ENCODE peak calls at places on chromosomes 13 and 19, in five cellular contexts. Z is trophoblast cell, R is H1, O is mesenchymal stem cell, F is H9. U is an unnamed sample.

GRCh38 chr19:14339741-14340140 is 41.5 kb upstream of the ADGRE5 start:
- DNase-seq in Z (no peak), R (no peak), O (no peak), F (no peak), U (no peak)

GRCh38 chr19:32168111-32168510 is 177.3 kb upstream of the ZNF507 start:
- DNase-seq in Z (no peak), R (no peak), O (no peak), F (no peak), U (no peak)

GRCh38 chr19:13208964-13209796 is 59.0 kb downstream of the IER2 start:
- DNase-seq in Z (no peak), R (no peak), O (no peak), F (peak), U (no peak)

GRCh38 chr19:33430674-33431277 is 57.3 kb downstream of the CEBPG start:
- DNase-seq in Z (peak), R (peak), O (peak), F (peak), U (peak)

GRCh38 chr19:13937479-13938360 is 497 bp downstream of the PODNL1 start:
- DNase-seq in Z (no peak), R (no peak), O (no peak), F (peak), U (no peak)

GRCh38 chr19:33247441-33247819 is 21.8 kb upstream of the SLC7A10 start:
- DNase-seq in Z (no peak), R (no peak), O (no peak), F (no peak), U (no peak)

GRCh38 chr19:36564391-36564790 is 8.7 kb downstream of the ZNF529 start:
- DNase-seq in Z (no peak), R (no peak), O (no peak), F (no peak), U (no peak)

GRCh38 chr13:32098275-32098674 is 66.7 kb downstream of the FRY start:
- DNase-seq in Z (no peak), R (no peak), O (peak), F (no peak), U (no peak)

GRCh38 chr13:46211116-46211515 is 612 bp upstream of the LRRC63 start:
- DNase-seq in Z (no peak), R (no peak), O (peak), F (no peak), U (no peak)

GRCh38 chr19:21569497-21569870 is 64.1 kb downstream of the ZNF429 start:
- DNase-seq in Z (peak), R (no peak), O (no peak), F (no peak), U (no peak)

GRCh38 chr13:75761373-75761772 is 125.2 kb downstream of the LMO7 start:
- DNase-seq in Z (no peak), R (no peak), O (no peak), F (no peak), U (no peak)

GRCh38 chr13:95115525-95115924 is 185.7 kb downstream of the ABCC4 start:
- DNase-seq in Z (no peak), R (no peak), O (no peak), F (no peak), U (no peak)

GRCh38 chr13:93004919-93005318 is 221.7 kb upstream of the GPC6 start:
- DNase-seq in Z (no peak), R (peak), O (no peak), F (peak), U (no peak)

GRCh38 chr13:100484708-100485107 is 103.9 kb downstream of the GGACT start:
- DNase-seq in Z (no peak), R (no peak), O (no peak), F (no peak), U (no peak)

GRCh38 chr19:29666634-29667389 is 1.6 kb downstream of the PLEKHF1 start:
- DNase-seq in Z (no peak), R (no peak), O (peak), F (peak), U (peak)

GRCh38 chr19:2733930-2734588 is 5.8 kb downstream of the SLC39A3 start:
- DNase-seq in Z (no peak), R (no peak), O (no peak), F (no peak), U (no peak)

GRCh38 chr19:38209671-38210457 is 14.2 kb downstream of the DPF1 start:
- DNase-seq in Z (no peak), R (no peak), O (peak), F (peak), U (peak)
- H3K23ac ChIP-seq in Z (no peak), R (no peak), O (no peak), F (no peak), U (peak)

DNA sequence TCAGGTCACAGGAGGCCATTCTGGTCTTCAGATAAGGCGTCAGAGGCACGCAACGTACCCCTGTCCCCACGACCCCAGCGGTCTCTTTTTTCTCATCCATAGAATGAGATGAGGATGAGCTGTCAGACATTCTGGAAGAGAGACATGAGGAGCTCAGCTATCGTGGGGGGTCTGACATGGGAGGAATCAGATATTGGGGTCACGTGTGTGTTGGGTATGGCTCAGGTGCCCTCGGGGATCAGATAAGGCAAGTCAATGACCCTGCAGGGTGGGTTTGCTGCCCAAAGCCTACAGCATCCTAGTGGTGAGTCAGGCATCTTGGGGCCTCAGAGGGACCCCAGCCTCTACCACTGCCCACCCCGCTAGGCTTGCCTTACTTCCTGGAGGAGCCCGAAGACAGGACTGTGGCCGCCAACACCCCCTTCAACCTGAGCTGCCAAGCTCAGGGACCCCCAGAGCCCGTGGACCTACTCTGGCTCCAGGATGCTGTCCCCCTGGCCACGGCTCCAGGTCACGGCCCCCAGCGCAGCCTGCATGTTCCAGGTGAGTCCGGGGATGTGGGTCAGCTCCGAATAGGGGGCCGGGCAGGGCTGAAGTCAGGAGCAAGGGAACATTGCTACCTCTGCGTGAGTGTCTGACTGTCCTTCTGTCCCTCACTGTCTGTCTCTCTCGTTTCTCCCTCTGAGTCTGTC is 2.6 kb downstream of the AXL start:
- DNase-seq in Z (no peak), R (no peak), O (no peak), F (no peak), U (no peak)
- H2BK5ac ChIP-seq in Z (no peak), R (peak), O (peak), F (no peak), U (peak)

DNA sequence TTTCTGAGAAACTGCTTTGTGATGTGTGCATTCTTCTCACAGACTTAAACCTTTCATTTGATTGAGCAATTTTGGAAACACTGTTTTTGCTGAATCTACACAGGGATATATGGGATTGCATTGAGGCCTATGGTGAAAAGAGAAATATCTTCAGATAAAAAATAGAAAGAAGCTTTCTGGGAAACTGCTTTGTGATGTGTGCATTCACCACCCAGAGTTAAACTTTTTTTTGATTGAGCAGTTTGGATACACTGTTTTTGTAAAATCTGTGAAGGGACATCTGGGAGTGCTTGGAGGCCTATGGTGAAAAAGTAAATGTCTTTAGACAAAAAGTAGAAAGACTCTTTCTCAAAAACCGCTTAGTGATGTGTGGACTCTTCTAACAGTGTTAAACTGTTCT is 1683.8 kb downstream of the UQCRFS1 start:
- DNase-seq in Z (no peak), R (no peak), O (no peak), F (no peak), U (no peak)
- H2BK12ac ChIP-seq in Z (no peak), R (no peak), O (no peak), F (no peak), U (no peak)

GRCh38 chr13:97255515-97255999 is 33.4 kb downstream of the MBNL2 start:
- DNase-seq in Z (no peak), R (no peak), O (peak), F (no peak), U (no peak)
- H3K23ac ChIP-seq in Z (no peak), R (no peak), O (no peak), F (no peak), U (no peak)

GRCh38 chr13:50539791-50540530 is 303.5 kb downstream of the DLEU7 start:
- DNase-seq in Z (no peak), R (no peak), O (no peak), F (no peak), U (no peak)

GRCh38 chr13:50531917-50532899 is 311.3 kb downstream of the DLEU7 start:
- DNase-seq in Z (no peak), R (no peak), O (no peak), F (no peak), U (no peak)

GRCh38 chr13:50535050-50535449 is 308.4 kb downstream of the DLEU7 start:
- DNase-seq in Z (no peak), R (no peak), O (no peak), F (no peak), U (no peak)

GRCh38 chr13:50537029-50537428 is 306.5 kb downstream of the DLEU7 start:
- DNase-seq in Z (no peak), R (no peak), O (no peak), F (no peak), U (no peak)
- H2BK5ac ChIP-seq in Z (no peak), R (no peak), O (no peak), F (no peak), U (no peak)

DNA sequence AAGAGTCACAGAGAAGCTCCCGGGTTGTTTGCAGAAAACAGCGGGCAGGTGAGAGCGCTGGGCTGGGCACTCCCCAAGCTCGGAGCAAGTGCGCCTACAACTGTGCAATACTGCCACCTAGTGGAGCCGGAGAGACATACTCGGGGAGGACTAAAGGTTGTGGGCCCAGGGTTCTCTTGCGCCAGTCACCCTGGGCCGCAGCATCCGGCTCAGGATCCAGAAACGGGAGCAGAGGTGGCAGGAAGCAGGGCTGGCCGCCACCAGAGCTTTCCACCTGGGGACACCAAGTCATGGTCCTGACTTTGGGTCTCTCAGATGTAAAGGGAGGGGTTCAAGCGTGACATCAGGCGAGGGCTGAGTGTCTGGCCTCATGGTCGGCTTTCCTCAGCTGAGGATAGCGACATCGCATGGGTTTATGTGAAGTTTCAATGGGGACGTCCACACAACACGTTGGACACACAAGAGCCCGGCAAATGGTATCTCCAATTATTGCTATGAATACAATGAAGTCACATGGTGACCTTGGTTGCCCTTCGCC is 11.2 kb upstream of the KLK4 start:
- DNase-seq in Z (peak), R (peak), O (peak), F (peak), U (peak)
- H2BK12ac ChIP-seq in Z (no peak), R (peak), O (no peak), F (no peak), U (no peak)

GRCh38 chr13:110393761-110394160 is 86.7 kb downstream of the COL4A2 start:
- DNase-seq in Z (no peak), R (no peak), O (no peak), F (no peak), U (no peak)

GRCh38 chr13:110391273-110391672 is 84.2 kb downstream of the COL4A2 start:
- DNase-seq in Z (no peak), R (no peak), O (peak), F (no peak), U (no peak)

GRCh38 chr13:110394371-110394841 is 87.3 kb downstream of the COL4A2 start:
- DNase-seq in Z (peak), R (no peak), O (peak), F (no peak), U (no peak)

GRCh38 chr13:110390572-110390971 is 83.5 kb downstream of the COL4A2 start:
- DNase-seq in Z (peak), R (no peak), O (peak), F (no peak), U (no peak)

DNA sequence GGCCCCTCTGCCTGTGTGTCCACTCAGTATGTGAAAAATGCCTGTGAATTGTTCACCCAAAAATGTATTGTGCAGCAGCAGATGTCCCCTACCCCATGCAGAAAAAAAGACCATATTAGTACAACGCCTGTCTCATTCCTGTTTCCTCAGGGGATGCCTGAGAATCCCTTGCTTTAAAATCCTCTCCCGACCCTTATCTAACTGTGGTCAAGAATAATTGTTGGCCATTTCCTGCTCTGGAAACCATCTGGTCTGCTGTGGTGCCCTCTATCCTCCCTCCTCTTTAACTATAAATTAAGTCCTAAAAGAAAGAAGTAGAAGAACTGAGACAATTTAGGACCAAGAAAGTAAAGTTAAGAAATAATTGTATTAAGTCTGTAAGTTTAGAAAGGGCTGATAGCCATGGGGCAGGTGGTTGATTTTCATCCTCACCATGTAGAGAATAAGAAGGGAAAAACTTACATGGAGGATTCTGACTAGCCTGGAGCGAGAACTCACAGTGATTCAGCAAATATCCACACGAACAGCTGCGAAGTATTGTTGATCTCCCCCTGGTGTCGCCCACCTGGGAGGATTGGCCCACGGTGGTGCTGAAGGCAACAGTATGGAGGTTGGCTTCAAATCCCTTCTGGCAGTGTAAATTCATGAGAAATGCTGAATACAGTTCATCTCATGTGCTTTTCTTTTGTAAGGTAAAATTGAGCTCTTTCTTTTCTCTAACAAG is 85.6 kb downstream of the COL4A2 start:
- DNase-seq in Z (no peak), R (no peak), O (peak), F (no peak), U (no peak)
- H3K23ac ChIP-seq in Z (no peak), R (no peak), O (peak), F (no peak), U (no peak)

DNA sequence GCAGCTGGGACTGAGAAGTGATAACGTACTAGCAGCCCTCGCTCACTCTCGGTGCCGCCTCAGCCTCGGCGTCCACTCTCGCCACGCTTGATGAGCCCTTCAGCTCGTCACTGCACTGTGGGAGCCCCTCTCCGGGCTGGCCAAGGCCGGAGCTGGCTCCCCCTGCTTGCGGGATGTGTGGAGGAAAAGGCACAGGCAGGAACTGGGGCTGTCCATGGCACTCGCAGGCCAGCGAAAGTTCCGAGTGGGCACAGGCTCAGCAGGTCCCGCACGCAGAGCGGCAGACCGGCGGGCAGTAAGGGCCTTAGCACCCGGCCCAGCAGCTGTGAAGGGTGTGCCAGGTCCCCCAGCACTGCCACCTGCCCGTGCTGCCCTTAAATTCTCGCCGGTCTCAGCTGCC is 38.8 kb upstream of the SGCG start:
- DNase-seq in Z (no peak), R (no peak), O (no peak), F (no peak), U (no peak)
- H2BK5ac ChIP-seq in Z (no peak), R (no peak), O (no peak), F (no peak), U (no peak)

DNA sequence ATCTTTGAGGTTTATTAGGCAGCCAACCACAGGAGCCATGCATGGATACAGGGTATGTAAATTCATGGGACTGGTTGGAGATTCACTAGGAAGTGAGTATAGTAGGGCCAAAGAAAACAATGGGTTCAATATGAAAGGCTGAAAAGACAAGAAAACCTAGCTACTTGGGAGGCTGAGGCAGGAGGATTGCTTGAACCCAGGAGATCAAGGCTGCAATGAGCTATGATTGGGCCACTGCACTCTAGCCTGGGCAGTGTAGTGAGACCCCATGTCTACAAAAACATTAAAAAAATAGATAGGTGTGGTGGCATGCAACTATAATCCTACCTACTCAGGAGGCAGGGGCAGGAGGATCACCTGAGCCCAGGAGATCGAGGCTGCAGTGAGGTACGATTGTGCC is 10.3 kb upstream of the SLC1A5 start:
- DNase-seq in Z (no peak), R (no peak), O (no peak), F (no peak), U (no peak)
- H2BK12ac ChIP-seq in Z (no peak), R (no peak), O (no peak), F (no peak), U (no peak)